ENCODE peak calls at places on chromosomes 2 and 18, in four cellular contexts. One of them, this sample, is unnamed.
A peak's percentile ranks its signal among the peaks of the same experiment; 100 is the strongest.

GRCh38 chr2:65786765-65787164 is 354.4 kb upstream of the SPRED2 start:
- DNase-seq in CD4-positive, alpha-beta memory T cell: no peak
- DNase-seq in occipital lobe: no peak
- DNase-seq in astrocyte of the spinal cord: no peak
- DNase-seq in this sample: no peak

GRCh38 chr18:2134364-2134763 is 436.9 kb downstream of the METTL4 start:
- DNase-seq in CD4-positive, alpha-beta memory T cell: no peak
- DNase-seq in occipital lobe: no peak
- DNase-seq in astrocyte of the spinal cord: no peak
- DNase-seq in this sample: no peak

GRCh38 chr2:223674998-223675609 is 72.9 kb upstream of the SCG2 start:
- DNase-seq in CD4-positive, alpha-beta memory T cell: no peak
- DNase-seq in occipital lobe: no peak
- DNase-seq in astrocyte of the spinal cord: peak; percentile 51
- DNase-seq in this sample: no peak

GRCh38 chr2:30265441-30266015 is 34.2 kb downstream of the LBH start:
- DNase-seq in CD4-positive, alpha-beta memory T cell: peak; percentile 40
- DNase-seq in occipital lobe: no peak
- DNase-seq in astrocyte of the spinal cord: peak; percentile 58
- DNase-seq in this sample: no peak

GRCh38 chr2:230866704-230867561 is 2.2 kb downstream of the ITM2C start:
- DNase-seq in CD4-positive, alpha-beta memory T cell: peak; percentile 74
- DNase-seq in occipital lobe: peak; percentile 55
- DNase-seq in astrocyte of the spinal cord: peak; percentile 40
- DNase-seq in this sample: peak; percentile 60

GRCh38 chr2:10087360-10087759 is 7.1 kb upstream of the CYS1 start:
- DNase-seq in CD4-positive, alpha-beta memory T cell: no peak
- DNase-seq in occipital lobe: no peak
- DNase-seq in astrocyte of the spinal cord: no peak
- DNase-seq in this sample: no peak

GRCh38 chr2:156837635-156838034 is 401.5 kb downstream of the GPD2 start:
- DNase-seq in CD4-positive, alpha-beta memory T cell: no peak
- DNase-seq in occipital lobe: no peak
- DNase-seq in astrocyte of the spinal cord: no peak
- DNase-seq in this sample: no peak

GRCh38 chr2:9032555-9032954 is 29.1 kb upstream of the MBOAT2 start:
- DNase-seq in CD4-positive, alpha-beta memory T cell: no peak
- DNase-seq in occipital lobe: no peak
- DNase-seq in astrocyte of the spinal cord: no peak
- DNase-seq in this sample: no peak

GRCh38 chr2:34353498-34354113 is 754.5 kb upstream of the FAM98A start:
- DNase-seq in CD4-positive, alpha-beta memory T cell: no peak
- DNase-seq in occipital lobe: no peak
- DNase-seq in astrocyte of the spinal cord: no peak
- DNase-seq in this sample: no peak

GRCh38 chr2:96856776-96857673 is 791 bp downstream of the ANKRD39 start:
- DNase-seq in CD4-positive, alpha-beta memory T cell: no peak
- DNase-seq in occipital lobe: no peak
- DNase-seq in astrocyte of the spinal cord: no peak
- DNase-seq in this sample: peak; percentile 16

This sample was measured in hippocampal formation.